ENCODE peak calls at places on chromosomes 16 and 17, in four cellular contexts. G is H7; O is effector memory CD8-positive, alpha-beta T cell; I is endothelial cell of umbilical vein. H is an unnamed sample.

GRCh38 chr16:81928975-81929374 is 82.3 kb downstream of the SDR42E1 start:
- DNase-seq in G (no peak), I (no peak), O (no peak), H (no peak)

GRCh38 chr17:46894476-46895151 is 28.3 kb upstream of the GOSR2 start:
- DNase-seq in O (no peak), G (peak), I (no peak), H (no peak)

GRCh38 chr16:72939247-72939646 is 108.7 kb downstream of the ZFHX3 start:
- DNase-seq in I (no peak), G (no peak), O (no peak), H (no peak)

GRCh38 chr16:72997141-72997542 is 50.8 kb downstream of the ZFHX3 start:
- DNase-seq in I (no peak), G (no peak), O (no peak), H (no peak)

GRCh38 chr16:49378238-49378637 is 4.6 kb downstream of the C16orf78 start:
- DNase-seq in I (no peak), O (no peak), G (no peak), H (no peak)

GRCh38 chr16:57946181-57946801 is 24.6 kb downstream of the CNGB1 start:
- DNase-seq in I (no peak), G (no peak), O (no peak), H (no peak)

GRCh38 chr17:31444026-31444425 is 52.6 kb downstream of the RAB11FIP4 start:
- DNase-seq in I (no peak), G (no peak), O (no peak), H (no peak)

GRCh38 chr16:77307764-77308561 is 108.8 kb downstream of the SYCE1L start:
- DNase-seq in G (no peak), O (no peak), I (peak), H (no peak)

GRCh38 chr16:12027091-12027490 is 50.6 kb downstream of the SNX29 start:
- DNase-seq in I (no peak), O (no peak), G (peak), H (peak)